ENCODE peak calls at places on chromosomes 2 and 18, in ten cellular contexts. C, Z, U, T, N, F, G, Q, O and P are unnamed samples.

GRCh38 chr2:240637116-240637900 is 12.0 kb downstream of the GPR35 start:
- DNase-seq in U (no peak), N (no peak), G (no peak), Z (peak; percentile 10), F (no peak), T (peak; percentile 60), Q (no peak), O (no peak), C (no peak), P (no peak)

GRCh38 chr2:81087646-81088045 is 783.1 kb upstream of the LRRTM1 start:
- DNase-seq in G (no peak), F (no peak), Z (no peak), N (no peak), C (no peak), O (no peak), Q (no peak), U (no peak), T (no peak), P (peak; percentile 6)

GRCh38 chr2:218006741-218007140 is 3.9 kb upstream of the TNS1 start:
- DNase-seq in O (peak; percentile 64), Q (no peak), T (no peak), F (no peak), C (no peak), N (no peak), U (peak; percentile 89), Z (no peak), G (peak; percentile 72), P (peak; percentile 85)

GRCh38 chr2:48496867-48497266 is 33.1 kb upstream of the STON1 start:
- DNase-seq in C (peak; percentile 51), Z (no peak), T (no peak), F (no peak), N (no peak), U (peak; percentile 76), G (peak; percentile 96), Q (no peak), O (peak; percentile 74), P (no peak)

GRCh38 chr2:111669928-111670695 is 213.9 kb downstream of the ANAPC1 start:
- DNase-seq in T (no peak), Z (no peak), Q (no peak), U (no peak), C (no peak), N (no peak), G (no peak), O (no peak), F (no peak), P (no peak)

GRCh38 chr18:78069784-78070664 is 820.4 kb downstream of the GALR1 start:
- DNase-seq in T (no peak), F (no peak), N (no peak), G (no peak), Q (no peak), C (no peak), U (no peak), O (no peak), Z (no peak), P (no peak)

GRCh38 chr18:616380-616995 is 19.7 kb downstream of the CLUL1 start:
- DNase-seq in O (peak; percentile 30), Q (peak; percentile 47), U (peak; percentile 82), C (peak; percentile 56), Z (no peak), F (peak; percentile 41), T (no peak), G (peak; percentile 15), N (no peak), P (peak; percentile 54)

GRCh38 chr2:218406949-218407703 is 7.5 kb downstream of the CTDSP1 start:
- DNase-seq in G (peak; percentile 49), F (peak; percentile 17), N (peak; percentile 74), T (peak; percentile 84), U (peak; percentile 62), Z (peak; percentile 51), Q (peak; percentile 8), C (peak; percentile 67), O (peak; percentile 31), P (peak; percentile 73)

DNA sequence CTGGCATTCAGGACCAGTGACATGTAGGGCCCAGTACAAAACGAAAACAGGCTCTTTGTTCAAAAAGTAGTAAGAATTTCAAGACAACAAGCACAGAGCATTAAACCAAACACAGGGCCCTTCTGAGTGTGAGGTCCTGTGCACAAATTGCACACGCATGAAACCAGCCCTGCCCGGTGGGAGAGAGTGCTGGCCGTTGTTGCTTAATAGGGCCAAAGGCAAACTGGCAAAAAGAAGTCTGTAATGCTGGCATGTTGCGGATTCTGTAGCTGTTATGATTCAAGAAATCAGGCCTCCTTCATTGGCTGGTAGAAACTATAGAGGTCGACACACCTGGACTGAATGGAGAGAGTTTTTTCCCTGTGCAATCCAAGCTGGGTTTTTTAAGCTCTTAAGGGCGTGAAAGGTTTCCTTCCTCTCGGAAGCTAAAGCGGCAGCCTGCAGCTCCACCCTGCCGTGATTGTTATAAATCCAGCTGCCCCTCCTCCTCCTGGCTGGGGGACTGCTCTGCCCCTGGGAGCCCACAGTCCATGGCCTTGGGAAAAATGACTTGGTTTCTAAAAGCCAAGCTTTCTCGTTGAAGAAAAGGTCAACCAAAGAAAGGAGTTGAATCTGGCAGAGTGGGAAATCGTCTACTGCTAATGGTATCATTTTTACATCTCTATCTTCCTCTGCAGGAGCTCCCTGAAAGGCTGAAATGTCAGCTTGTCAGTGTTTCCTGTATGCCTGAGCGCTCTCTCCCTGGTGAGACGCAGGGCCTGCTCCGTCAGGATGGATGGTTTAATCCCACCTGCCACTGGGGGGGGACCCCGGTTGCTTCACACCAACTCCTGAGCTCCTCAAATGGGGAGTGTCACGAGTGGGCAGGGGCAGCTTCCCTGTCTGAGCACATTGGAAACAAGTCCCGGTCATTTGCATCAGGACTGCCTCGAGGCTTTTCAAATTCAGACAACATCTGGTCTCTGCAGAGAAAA is 143.6 kb downstream of the ALPK2 start:
- DNase-seq in U (no peak), G (no peak), N (no peak), T (no peak), F (no peak), Q (peak; percentile 65), Z (peak; percentile 54), C (peak; percentile 18), O (no peak), P (no peak)
- TF ChIP-seq CTCF in U (no peak), G (no peak), N (no peak), T (no peak), F (no peak), Q (no peak), Z (no peak), C (no peak), O (no peak), P (no peak)

GRCh38 chr2:134395779-134396178 is 141.9 kb downstream of the MGAT5 start:
- DNase-seq in Q (no peak), T (no peak), U (no peak), C (no peak), Z (no peak), O (no peak), N (no peak), G (no peak), F (no peak), P (no peak)

GRCh38 chr2:134396493-134396892 is 142.6 kb downstream of the MGAT5 start:
- DNase-seq in F (no peak), Z (no peak), U (no peak), C (no peak), G (no peak), N (no peak), T (no peak), O (no peak), Q (no peak), P (no peak)

GRCh38 chr2:134391751-134392160 is 137.9 kb downstream of the MGAT5 start:
- DNase-seq in Q (no peak), Z (no peak), G (peak; percentile 61), U (no peak), F (peak; percentile 80), N (no peak), O (no peak), C (no peak), T (no peak), P (peak; percentile 83)

GRCh38 chr2:134389331-134389835 is 135.5 kb downstream of the MGAT5 start:
- DNase-seq in T (no peak), F (no peak), Z (no peak), C (no peak), Q (no peak), N (no peak), U (no peak), O (no peak), G (no peak), P (no peak)

GRCh38 chr2:134392689-134393476 is 139.0 kb downstream of the MGAT5 start:
- DNase-seq in T (no peak), U (peak; percentile 70), G (peak; percentile 42), F (no peak), C (no peak), Q (no peak), N (no peak), O (no peak), Z (peak; percentile 41), P (no peak)
- TF ChIP-seq CTCF in T (no peak), U (no peak), G (no peak), F (no peak), C (no peak), Q (no peak), N (no peak), O (peak; percentile 41), Z (peak; percentile 48), P (no peak)

GRCh38 chr2:177905640-177906039 is 166.9 kb downstream of the PDE11A start:
- DNase-seq in Q (no peak), U (no peak), F (no peak), N (no peak), O (no peak), C (no peak), G (no peak), Z (no peak), T (no peak), P (no peak)

GRCh38 chr2:177906041-177906718 is 166.4 kb downstream of the PDE11A start:
- DNase-seq in Z (peak; percentile 89), U (peak; percentile 49), T (peak; percentile 64), Q (peak; percentile 76), N (peak; percentile 44), F (peak; percentile 30), C (peak; percentile 51), G (peak; percentile 19), O (peak; percentile 52), P (peak; percentile 70)

GRCh38 chr2:177908824-177909223 is 163.8 kb downstream of the PDE11A start:
- DNase-seq in T (no peak), Q (no peak), C (no peak), O (no peak), N (no peak), Z (no peak), G (no peak), U (no peak), F (no peak), P (no peak)

GRCh38 chr2:177909962-177910361 is 162.6 kb downstream of the PDE11A start:
- DNase-seq in C (no peak), F (peak; percentile 67), N (no peak), Z (no peak), O (no peak), G (no peak), T (no peak), Q (no peak), U (no peak), P (peak; percentile 84)

GRCh38 chr2:177908182-177908581 is 164.4 kb downstream of the PDE11A start:
- DNase-seq in T (no peak), G (no peak), C (no peak), Q (no peak), U (no peak), Z (peak; percentile 38), F (no peak), O (no peak), N (no peak), P (no peak)
- TF ChIP-seq CTCF in T (no peak), G (no peak), C (no peak), Q (no peak), U (no peak), Z (peak; percentile 35), F (no peak), O (no peak), N (no peak), P (no peak)

DNA sequence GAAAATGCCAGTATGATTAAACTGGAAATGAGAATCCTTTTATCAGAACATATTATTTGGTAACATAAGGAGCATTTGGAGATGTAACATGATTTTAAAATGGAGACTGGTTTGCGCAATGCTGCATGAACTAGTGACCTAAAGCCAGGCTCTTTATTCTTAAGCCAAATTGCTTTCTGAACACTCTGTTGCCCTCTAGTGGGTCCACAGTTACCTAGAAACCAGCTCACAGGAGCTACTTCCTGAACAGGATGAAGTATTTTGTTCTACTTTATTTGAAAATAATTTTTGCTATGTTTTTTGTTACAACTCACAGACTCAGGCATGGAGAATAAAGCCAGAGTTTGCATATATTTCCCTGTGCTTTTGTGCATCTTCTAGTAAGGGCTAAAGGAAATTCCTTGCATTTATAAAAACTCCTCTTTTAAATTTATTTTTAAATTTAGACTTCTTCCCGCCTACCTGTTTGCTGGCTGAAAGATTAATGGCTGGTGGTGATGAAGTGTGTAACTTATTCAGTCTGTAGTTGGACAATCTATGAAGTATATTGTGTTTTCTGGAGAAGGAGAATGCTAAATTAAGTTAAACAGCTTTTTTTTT is 146.7 kb downstream of the PARD3B start:
- DNase-seq in Z (peak; percentile 40), C (peak; percentile 87), G (peak; percentile 68), N (no peak), F (peak; percentile 62), O (peak; percentile 83), U (peak; percentile 92), Q (peak; percentile 81), T (no peak), P (peak; percentile 86)
- TF ChIP-seq CTCF in Z (peak; percentile 84), C (peak; percentile 81), G (peak; percentile 86), N (peak; percentile 44), F (peak; percentile 77), O (peak; percentile 88), U (peak; percentile 81), Q (peak; percentile 91), T (peak; percentile 67), P (peak; percentile 76)